ENCODE peak calls at places on chromosomes 2 and 18, in eight cellular contexts. K is heart right ventricle, C is epithelial cell of esophagus, L is osteocyte, Z is fibroblast of lung, Q is HFFc6, U is psoas muscle, W is kidney epithelial cell. Y is an unnamed sample.

GRCh38 chr2:235523021-235523420 is 29.2 kb downstream of the AGAP1 start:
- DNase-seq in W (no peak), Q (no peak), Z (no peak), K (no peak), U (no peak), L (no peak), C (no peak), Y (no peak)

GRCh38 chr2:71893646-71894045 is 254.0 kb downstream of the CYP26B1 start:
- DNase-seq in Q (no peak), W (no peak), Z (no peak), L (peak), K (no peak), U (no peak), C (no peak), Y (no peak)

GRCh38 chr2:3125761-3126130 is 251.9 kb downstream of the EIPR1 start:
- DNase-seq in Q (no peak), W (no peak), C (no peak), Z (no peak), U (no peak), K (no peak), L (no peak), Y (no peak)

GRCh38 chr2:18552351-18553077 is 7.9 kb downstream of the RDH14 start:
- DNase-seq in C (no peak), U (no peak), W (no peak), L (no peak), Z (peak), K (no peak), Q (no peak), Y (peak)

GRCh38 chr2:107358362-107358761 is 468.3 kb upstream of the RGPD4 start:
- DNase-seq in Z (no peak), W (peak), U (no peak), C (no peak), L (no peak), K (no peak), Q (no peak), Y (no peak)

GRCh38 chr2:99771691-99772333 is 282.0 kb upstream of the REV1 start:
- DNase-seq in L (no peak), Z (no peak), W (no peak), Q (no peak), K (peak), U (no peak), C (no peak), Y (no peak)

GRCh38 chr18:75208055-75208835 is 694 bp downstream of the PTGR3 start:
- DNase-seq in C (peak), Q (no peak), U (peak), W (no peak), Z (peak), K (peak), L (no peak), Y (peak)

GRCh38 chr2:241399941-241400922 is 44.1 kb downstream of the FARP2 start:
- DNase-seq in C (peak), W (no peak), L (no peak), Q (no peak), Z (no peak), K (no peak), U (no peak), Y (no peak)

GRCh38 chr2:229084467-229084866 is 186.6 kb downstream of the PID1 start:
- DNase-seq in K (no peak), Q (no peak), U (no peak), Z (peak), W (no peak), C (no peak), L (no peak), Y (peak)

GRCh38 chr18:68172842-68173549 is 541.9 kb downstream of the TMX3 start:
- DNase-seq in K (no peak), C (peak), W (no peak), U (no peak), L (no peak), Z (no peak), Q (no peak), Y (peak)

GRCh38 chr18:75489493-75490190 is 62.1 kb upstream of the SMIM21 start:
- DNase-seq in L (no peak), W (peak), U (no peak), C (peak), Z (peak), K (no peak), Q (peak), Y (peak)

GRCh38 chr2:126085396-126085795 is 570.6 kb upstream of the GYPC start:
- DNase-seq in W (no peak), L (no peak), Q (no peak), C (no peak), K (no peak), Z (no peak), U (no peak), Y (no peak)

GRCh38 chr2:196482119-196483065 is 157.1 kb upstream of the CCDC150 start:
- DNase-seq in U (no peak), L (no peak), W (no peak), Z (peak), C (peak), Q (peak), K (no peak), Y (peak)

GRCh38 chr2:203683932-203684556 is 22.4 kb upstream of the CD28 start:
- DNase-seq in U (no peak), C (peak), Q (peak), W (peak), L (no peak), Z (peak), K (no peak), Y (peak)

GRCh38 chr2:16900405-16901025 is 234.9 kb upstream of the CYRIA start:
- DNase-seq in C (peak), L (no peak), K (no peak), Q (no peak), U (no peak), Z (peak), W (no peak), Y (peak)

GRCh38 chr2:45889053-45889452 is 237.6 kb downstream of the PRKCE start:
- DNase-seq in L (no peak), Z (peak), C (no peak), U (no peak), K (peak), W (no peak), Q (no peak), Y (peak)

GRCh38 chr2:25960920-25961319 is 21.4 kb downstream of the KIF3C start:
- DNase-seq in W (no peak), Q (peak), L (no peak), K (peak), U (no peak), Z (peak), C (peak), Y (peak)

GRCh38 chr2:27855476-27855875 is 34.7 kb downstream of the RBKS start:
- DNase-seq in L (no peak), W (peak), Z (peak), C (peak), K (no peak), Q (peak), U (no peak), Y (peak)

GRCh38 chr2:28406276-28407096 is 13.8 kb downstream of the FOSL2 start:
- DNase-seq in W (no peak), Z (peak), L (no peak), U (peak), K (no peak), C (peak), Q (no peak), Y (peak)

GRCh38 chr2:174603280-174603679 is 5.7 kb upstream of the WIPF1 start:
- DNase-seq in L (no peak), U (peak), C (peak), Z (peak), K (peak), Q (peak), W (no peak), Y (peak)

GRCh38 chr18:48917579-48918101 is 33.1 kb downstream of the SMAD7 start:
- DNase-seq in K (no peak), Q (no peak), W (no peak), U (no peak), C (no peak), Z (no peak), L (no peak), Y (no peak)

GRCh38 chr2:106275971-106276370 is 81.9 kb upstream of the UXS1 start:
- DNase-seq in Z (no peak), C (no peak), Q (no peak), K (no peak), W (no peak), L (no peak), U (no peak), Y (no peak)

GRCh38 chr2:174779361-174779928 is 15.2 kb upstream of the CHRNA1 start:
- DNase-seq in Q (peak), K (no peak), W (no peak), L (no peak), C (peak), Z (peak), U (no peak), Y (peak)

DNA sequence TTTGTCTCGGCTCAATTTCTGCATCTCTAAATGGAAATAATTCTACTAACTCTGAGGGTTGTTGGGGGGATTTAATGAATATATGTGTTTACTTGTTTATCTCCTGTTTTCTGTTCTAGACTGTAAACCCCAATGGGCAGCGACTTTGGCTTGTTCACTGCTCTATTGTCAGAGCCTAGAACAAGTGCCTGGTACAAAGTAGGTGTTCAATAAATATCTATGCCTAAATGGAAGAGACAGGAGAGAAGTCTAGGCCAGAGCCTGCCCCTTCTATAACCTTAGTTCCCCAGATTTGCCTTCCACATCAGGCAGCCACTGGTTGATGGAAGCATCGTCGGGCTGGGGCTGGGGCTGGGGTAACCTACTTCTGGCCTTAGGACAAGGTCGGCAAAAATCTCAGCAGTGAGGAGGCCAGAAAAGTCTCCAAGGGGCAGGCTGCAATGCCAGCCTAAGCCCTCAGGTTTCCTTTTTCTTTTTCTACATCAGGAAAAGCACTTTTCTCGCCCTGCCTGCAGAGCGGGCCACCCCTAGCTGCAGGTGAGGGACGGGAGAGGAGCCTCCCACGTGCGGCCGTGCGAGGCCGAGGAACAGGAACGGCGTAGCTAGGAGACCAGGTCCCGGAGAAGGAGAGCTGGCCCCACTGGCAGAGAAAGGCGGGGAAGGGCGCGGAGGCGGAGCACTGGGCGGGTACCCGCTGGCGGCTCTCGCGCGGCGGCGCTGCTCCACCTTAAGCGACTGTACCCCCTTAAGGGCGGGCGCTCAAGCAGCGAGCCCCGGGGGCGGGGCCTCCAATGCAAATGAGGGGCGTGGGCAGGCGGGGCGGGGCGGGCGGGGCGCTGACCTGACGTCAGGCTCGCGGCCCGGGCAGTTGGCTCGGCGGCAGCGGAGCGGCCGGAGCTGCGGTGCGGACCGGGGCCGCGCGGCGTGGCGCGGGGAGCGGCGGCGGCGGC is at the start of gene CNNM4:
- DNase-seq in U (peak), Z (peak), C (peak), Q (peak), W (peak), K (peak), L (peak), Y (peak)
- TF ChIP-seq CTCF in U (no peak), Z (no peak), C (peak), Q (no peak), W (no peak), K (no peak), L (no peak), Y (peak)

DNA sequence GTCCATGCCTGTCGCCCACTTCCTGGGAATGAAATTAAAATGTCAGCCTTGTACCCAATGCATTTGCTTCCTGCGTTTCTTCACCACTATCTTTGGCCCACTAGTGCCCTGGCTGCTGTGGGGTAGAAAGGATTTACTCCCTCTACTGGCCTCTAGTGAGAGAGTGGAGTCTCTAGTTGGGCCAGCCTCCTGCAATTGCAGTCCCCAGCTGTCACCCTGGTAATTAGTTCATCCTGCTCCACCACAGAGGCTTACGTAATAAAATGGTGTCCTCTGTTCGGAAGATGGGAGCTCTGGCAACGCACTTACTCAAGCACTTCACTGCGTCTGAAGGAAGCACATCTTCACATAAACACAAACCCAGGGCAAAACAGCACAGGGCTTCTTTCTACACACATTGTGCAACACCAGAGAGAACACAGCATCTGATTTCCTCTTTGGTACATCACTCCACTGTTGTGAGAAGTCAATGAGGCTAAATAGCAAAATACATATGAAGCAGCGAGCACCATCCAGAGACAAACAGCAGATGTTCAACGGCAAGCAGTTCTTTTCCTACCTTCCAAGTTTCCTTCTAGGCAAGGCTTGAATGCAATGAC is 274.6 kb downstream of the LRATD1 start:
- DNase-seq in W (no peak), Z (no peak), Q (no peak), C (peak), K (no peak), U (no peak), L (no peak), Y (no peak)
- TF ChIP-seq CTCF in W (peak), Z (no peak), Q (no peak), C (no peak), K (no peak), U (no peak), L (no peak), Y (no peak)

GRCh38 chr2:40497251-40497859 is 45.5 kb upstream of the SLC8A1 start:
- DNase-seq in W (no peak), U (no peak), K (no peak), Z (no peak), C (peak), Q (no peak), L (no peak), Y (no peak)
- TF ChIP-seq CTCF in W (no peak), U (no peak), K (no peak), Z (peak), C (no peak), Q (peak), L (no peak), Y (no peak)

GRCh38 chr2:33529771-33530481 is 53.5 kb downstream of the RASGRP3 start:
- DNase-seq in L (no peak), U (no peak), W (peak), K (no peak), C (peak), Q (peak), Z (peak), Y (peak)
- TF ChIP-seq CTCF in L (peak), U (no peak), W (no peak), K (no peak), C (no peak), Q (peak), Z (peak), Y (no peak)